ENCODE peak calls at places on chromosome 9, in nine cellular contexts. P is prostate gland, M is thyroid gland, E is NB4, R is ovary, U is lower leg skin, H is A549, C is H54, Q is sigmoid colon. W is an unnamed sample.

GRCh38 chr9:33464045-33464636 is 9.6 kb downstream of the NOL6 start:
- DNase-seq in C (no peak), P (peak), E (no peak), R (no peak), Q (no peak), H (no peak), M (no peak), U (no peak), W (no peak)

GRCh38 chr9:132239518-132239917 is 77.7 kb downstream of the NTNG2 start:
- DNase-seq in U (no peak), E (peak), C (no peak), R (no peak), H (no peak), M (no peak), Q (no peak), P (no peak), W (no peak)

GRCh38 chr9:77714077-77714549 is 66.0 kb upstream of the GNA14 start:
- DNase-seq in C (no peak), R (no peak), E (peak), H (no peak), Q (no peak), U (no peak), M (no peak), P (no peak), W (no peak)

GRCh38 chr9:113787871-113788270 is 88.2 kb upstream of the ZNF618 start:
- DNase-seq in E (no peak), P (no peak), H (no peak), C (no peak), R (no peak), U (peak), Q (no peak), M (no peak), W (no peak)

GRCh38 chr9:84811726-84812074 is 142.2 kb downstream of the NTRK2 start:
- DNase-seq in P (no peak), M (no peak), Q (no peak), R (no peak), C (no peak), H (no peak), U (no peak), E (no peak), W (no peak)

GRCh38 chr9:77417570-77417969 is 230.6 kb downstream of the GNA14 start:
- DNase-seq in U (peak), Q (no peak), R (no peak), H (peak), P (no peak), C (no peak), E (peak), M (no peak), W (no peak)

GRCh38 chr9:114312513-114312875 is 10.4 kb upstream of the ORM1 start:
- DNase-seq in E (no peak), R (no peak), P (no peak), Q (peak), H (no peak), C (no peak), M (no peak), U (peak), W (no peak)

GRCh38 chr9:9003184-9003583 is 1203.6 kb upstream of the DMAC1 start:
- DNase-seq in Q (no peak), U (no peak), H (peak), P (no peak), E (peak), M (peak), R (no peak), C (no peak), W (no peak)

GRCh38 chr9:72633966-72634365 is 112.6 kb downstream of the TMC1 start:
- DNase-seq in R (no peak), C (no peak), E (peak), H (no peak), U (no peak), M (no peak), P (no peak), Q (no peak), W (no peak)

GRCh38 chr9:122355336-122355875 is 15.4 kb upstream of the PTGS1 start:
- DNase-seq in C (no peak), M (no peak), U (no peak), P (no peak), H (no peak), E (no peak), Q (no peak), R (no peak), W (no peak)

GRCh38 chr9:129394011-129394919 is 216.2 kb upstream of the IER5L start:
- DNase-seq in P (no peak), Q (no peak), R (peak), M (no peak), H (no peak), C (no peak), E (no peak), U (no peak), W (no peak)

GRCh38 chr9:98191210-98191609 is 1.2 kb downstream of the CORO2A start:
- DNase-seq in U (no peak), Q (no peak), H (no peak), M (no peak), P (no peak), E (no peak), C (no peak), R (no peak), W (no peak)

GRCh38 chr9:98191615-98192502 is 578 bp downstream of the CORO2A start:
- DNase-seq in H (no peak), R (no peak), C (no peak), M (peak), P (peak), E (peak), Q (no peak), U (no peak), W (peak)

GRCh38 chr9:98193336-98193944 is 1.0 kb upstream of the CORO2A start:
- DNase-seq in H (no peak), C (no peak), M (no peak), U (no peak), E (no peak), Q (no peak), R (no peak), P (no peak), W (no peak)

GRCh38 chr9:98190757-98191105 is 1.7 kb downstream of the CORO2A start:
- DNase-seq in Q (no peak), M (no peak), P (no peak), E (no peak), C (no peak), R (no peak), H (no peak), U (no peak), W (no peak)

GRCh38 chr9:98192503-98193335 is at the start of gene CORO2A:
- DNase-seq in C (peak), E (peak), H (peak), P (peak), R (peak), Q (peak), M (peak), U (peak), W (peak)
- TF ChIP-seq POLR2A in C (peak), E (no peak), H (peak), P (peak), R (no peak), Q (no peak), M (peak), U (no peak), W (no peak)

DNA sequence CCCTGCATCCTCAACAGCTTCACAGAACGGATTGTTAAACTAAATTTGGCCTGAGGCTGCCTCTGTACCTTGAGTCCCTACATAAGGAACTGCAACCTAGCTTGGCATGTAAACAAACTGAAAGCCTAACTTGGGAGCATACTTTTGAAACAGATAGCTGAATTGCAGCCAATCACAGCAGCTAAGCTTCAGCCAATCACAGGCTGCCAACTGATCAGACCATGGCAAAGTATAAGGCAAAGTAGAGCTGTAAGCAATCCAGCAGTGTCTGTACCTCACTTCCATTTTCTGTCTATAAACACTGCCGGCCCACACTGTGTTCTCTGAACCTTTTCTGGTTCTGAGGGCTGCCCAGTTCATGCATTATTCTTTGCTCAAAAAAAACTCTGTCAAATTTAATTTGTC is 8.9 kb upstream of the ZNF483 start:
- DNase-seq in Q (no peak), M (no peak), U (no peak), H (peak), E (peak), R (no peak), C (no peak), P (no peak), W (no peak)
- TF ChIP-seq POLR2A in Q (no peak), M (no peak), U (no peak), H (no peak), E (no peak), R (no peak), C (no peak), P (no peak), W (no peak)

GRCh38 chr9:95793924-95794828 is 81.3 kb upstream of the ERCC6L2 start:
- DNase-seq in P (no peak), E (no peak), R (no peak), U (no peak), Q (no peak), H (no peak), M (no peak), C (peak), W (no peak)
- TF ChIP-seq POLR2A in P (no peak), E (no peak), R (no peak), U (no peak), Q (no peak), H (no peak), M (no peak), C (no peak), W (no peak)

GRCh38 chr9:16712800-16713199 is 157.7 kb downstream of the BNC2 start:
- DNase-seq in H (no peak), M (no peak), Q (no peak), C (no peak), E (no peak), R (no peak), U (no peak), P (no peak), W (no peak)
- TF ChIP-seq POLR2A in H (no peak), M (no peak), Q (no peak), C (no peak), E (no peak), R (no peak), U (no peak), P (no peak), W (no peak)

DNA sequence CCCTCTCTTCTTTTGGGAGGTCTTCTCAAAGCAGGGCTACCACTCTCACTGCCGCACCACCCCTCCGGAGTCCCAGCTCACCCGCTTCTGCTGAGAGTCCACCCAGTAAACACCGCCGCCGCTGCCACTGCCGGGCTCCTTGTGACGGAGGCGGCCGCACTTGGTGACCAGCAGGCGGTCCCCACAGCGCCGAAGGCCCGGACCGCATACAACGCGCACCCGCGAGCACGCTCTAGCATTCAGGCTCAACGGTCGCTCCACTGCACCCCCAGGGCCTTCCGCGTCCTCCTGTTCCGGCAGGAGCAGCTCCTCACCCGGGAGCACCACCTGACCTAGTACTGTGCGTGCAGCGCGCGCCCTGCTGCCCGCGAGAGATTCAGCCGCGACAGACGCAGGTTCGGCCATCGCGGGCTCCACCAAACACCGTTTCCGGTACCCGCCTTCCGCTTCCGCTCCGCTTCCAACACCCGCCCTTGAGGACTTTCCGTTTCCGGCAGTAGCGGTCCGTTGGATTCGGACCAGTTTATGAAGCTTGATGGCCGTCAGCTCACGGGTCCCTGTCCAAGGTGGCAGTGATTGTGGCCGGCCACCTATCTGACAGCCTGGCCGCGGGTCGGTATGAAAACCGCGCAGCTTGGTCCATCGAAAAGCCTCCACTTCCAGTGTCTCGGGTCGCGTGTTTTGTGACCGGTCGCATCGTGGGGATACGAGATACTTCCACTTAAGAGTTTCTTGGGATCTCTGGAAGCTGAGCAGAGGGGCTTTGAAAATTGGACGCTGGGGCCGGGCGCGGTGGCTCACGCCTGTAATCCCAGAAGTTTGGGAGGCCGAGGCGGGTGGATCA is at the start of gene EXOSC3:
- DNase-seq in M (peak), C (peak), P (peak), R (peak), H (peak), E (peak), U (peak), Q (peak), W (peak)
- TF ChIP-seq POLR2A in M (peak), C (peak), P (peak), R (peak), H (peak), E (peak), U (no peak), Q (peak), W (peak)

DNA sequence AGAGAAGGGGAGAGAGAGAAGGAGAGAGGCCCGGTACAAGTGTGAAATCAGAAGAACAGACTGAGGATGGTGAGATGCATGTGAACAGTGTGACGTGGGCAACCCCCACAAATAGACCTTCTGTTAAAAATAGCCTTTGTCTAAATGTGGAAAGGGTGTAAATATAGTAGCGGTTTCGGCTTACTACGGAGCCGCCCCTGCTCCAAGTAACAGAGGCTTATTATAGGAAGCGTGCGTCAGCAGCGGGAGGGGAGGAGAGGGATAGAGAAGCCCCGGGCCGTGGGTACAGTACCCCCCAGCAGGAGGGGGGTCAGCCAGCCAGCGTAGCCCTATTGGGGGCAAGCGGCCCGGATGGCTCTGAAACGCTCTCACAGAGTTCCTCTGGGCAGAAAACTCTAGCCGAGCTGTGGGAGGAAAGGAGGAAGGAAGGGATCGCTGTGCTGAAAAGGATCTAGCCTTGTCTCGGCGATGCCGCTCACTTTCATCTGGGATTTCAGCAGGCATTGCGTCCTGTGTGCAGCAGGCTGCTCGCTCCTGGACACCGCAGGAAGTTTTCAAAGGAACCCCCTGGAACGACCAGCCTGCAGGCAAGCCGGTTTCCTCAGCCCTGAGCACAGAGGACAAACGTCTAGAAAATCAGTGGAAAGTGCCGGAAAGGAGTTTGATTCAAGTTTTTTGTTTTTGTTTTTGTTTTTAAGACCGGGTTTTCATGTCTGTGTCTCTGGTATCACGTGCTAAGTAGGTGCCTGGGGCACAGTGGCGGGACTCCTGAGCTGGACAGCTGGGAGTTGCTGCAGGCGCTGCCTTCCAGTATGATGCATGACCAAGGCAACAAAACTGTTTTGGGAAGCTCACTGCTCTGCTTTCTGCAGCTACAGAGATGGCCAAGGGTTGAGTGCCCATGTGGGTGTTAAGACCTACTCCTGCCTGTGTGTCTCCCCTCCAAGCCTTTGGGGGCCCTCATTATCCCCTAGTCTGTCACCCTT is 146.6 kb downstream of the SEC61B start:
- DNase-seq in H (no peak), Q (peak), U (peak), P (no peak), M (no peak), R (peak), E (peak), C (no peak), W (no peak)
- TF ChIP-seq POLR2A in H (no peak), Q (no peak), U (no peak), P (no peak), M (no peak), R (no peak), E (no peak), C (no peak), W (no peak)

W was measured in erythroblast.